ENCODE peak calls at places on chromosomes 1 and 21, in eight cellular contexts. Q, M, Z, P, F, L, H and V are unnamed samples.

GRCh38 chr1:170321113-170321512 is 175.4 kb downstream of the NTMT2 start:
- DNase-seq in Q (no peak), Z (no peak), H (no peak), P (no peak), F (no peak), L (no peak), M (no peak), V (no peak)

GRCh38 chr1:40162791-40163441 is 1.7 kb downstream of the RLF start:
- DNase-seq in H (peak), Q (peak), P (no peak), F (peak), L (no peak), Z (no peak), M (no peak), V (no peak)

GRCh38 chr1:80155371-80155770 is 1148.8 kb upstream of the ADGRL4 start:
- DNase-seq in P (no peak), F (peak), Q (no peak), H (no peak), Z (no peak), M (no peak), L (no peak), V (no peak)

GRCh38 chr1:44276006-44276405 is 62.7 kb downstream of the DMAP1 start:
- DNase-seq in L (no peak), F (no peak), Q (no peak), Z (no peak), P (no peak), M (no peak), H (peak), V (no peak)

GRCh38 chr1:172363852-172364251 is 56.6 kb upstream of the C1orf105 start:
- DNase-seq in Z (no peak), L (no peak), H (no peak), P (no peak), M (no peak), F (no peak), Q (no peak), V (no peak)

GRCh38 chr1:156214024-156214748 is 1.4 kb downstream of the PMF1 start:
- DNase-seq in H (no peak), F (peak), Z (no peak), P (peak), L (no peak), Q (no peak), M (no peak), V (no peak)

GRCh38 chr1:234631721-234632125 is 21.7 kb upstream of the IRF2BP2 start:
- DNase-seq in M (no peak), Q (no peak), Z (no peak), L (no peak), F (peak), H (peak), P (no peak), V (no peak)

GRCh38 chr1:107405241-107405640 is 264.4 kb downstream of the NTNG1 start:
- DNase-seq in P (no peak), L (no peak), H (peak), Q (no peak), Z (no peak), M (no peak), F (peak), V (no peak)

GRCh38 chr1:155076371-155076770 is 2.3 kb upstream of the EFNA3 start:
- DNase-seq in M (no peak), Z (no peak), F (no peak), H (no peak), L (no peak), Q (no peak), P (no peak), V (no peak)

GRCh38 chr21:40631201-40631600 is 215.8 kb downstream of the DSCAM start:
- DNase-seq in L (no peak), Z (no peak), F (peak), M (no peak), H (no peak), P (no peak), Q (no peak), V (no peak)

GRCh38 chr1:110337704-110338199 is 1.4 kb upstream of the RBM15 start:
- DNase-seq in H (peak), M (peak), P (peak), L (peak), Z (peak), F (peak), Q (peak), V (peak)

GRCh38 chr1:167452483-167452882 is 65.8 kb downstream of the CD247 start:
- DNase-seq in M (no peak), H (no peak), L (no peak), Q (no peak), Z (no peak), P (no peak), F (no peak), V (no peak)

GRCh38 chr1:180923024-180923841 is 10.5 kb downstream of the KIAA1614 start:
- DNase-seq in F (peak), M (no peak), Z (no peak), Q (no peak), P (no peak), H (no peak), L (no peak), V (no peak)

GRCh38 chr1:214422137-214422671 is 129.2 kb downstream of the PTPN14 start:
- DNase-seq in Z (no peak), P (no peak), L (no peak), Q (no peak), M (no peak), F (peak), H (peak), V (no peak)

GRCh38 chr1:180440335-180440734 is 62.0 kb downstream of the ACBD6 start:
- DNase-seq in L (no peak), Z (no peak), H (no peak), M (no peak), P (no peak), Q (no peak), F (no peak), V (no peak)

GRCh38 chr1:11796036-11796828 is 9.5 kb downstream of the MTHFR start:
- DNase-seq in L (peak), F (peak), P (peak), H (no peak), M (no peak), Q (no peak), Z (no peak), V (no peak)

GRCh38 chr1:25024631-25025350 is 94.7 kb upstream of the RUNX3 start:
- DNase-seq in Q (no peak), F (no peak), L (no peak), H (no peak), Z (no peak), M (no peak), P (no peak), V (no peak)

GRCh38 chr1:244104309-244105060 is 53.4 kb downstream of the ZBTB18 start:
- DNase-seq in L (no peak), H (peak), M (no peak), Q (no peak), Z (no peak), F (peak), P (no peak), V (no peak)

GRCh38 chr1:234553241-234554156 is 56.5 kb downstream of the IRF2BP2 start:
- DNase-seq in M (no peak), Q (no peak), P (no peak), Z (no peak), H (peak), L (no peak), F (peak), V (no peak)

GRCh38 chr1:1089731-1090423 is 15.8 kb upstream of the RNF223 start:
- DNase-seq in P (peak), M (no peak), H (no peak), F (no peak), Z (peak), Q (no peak), L (peak), V (no peak)

GRCh38 chr1:1144122-1144842 is 28.4 kb upstream of the C1orf159 start:
- DNase-seq in H (no peak), F (peak), Q (peak), Z (peak), P (no peak), M (peak), L (no peak), V (peak)

GRCh38 chr1:1063945-1064831 is 9.9 kb downstream of the RNF223 start:
- DNase-seq in Q (peak), M (peak), Z (peak), H (peak), P (no peak), L (peak), F (peak), V (peak)

GRCh38 chr21:15730484-15731242 is 881 bp downstream of the USP25 start:
- DNase-seq in M (peak), P (peak), H (no peak), Z (no peak), L (peak), F (no peak), Q (peak), V (peak)